ENCODE peak calls at places on chromosomes 5 and 9, in seven cellular contexts. One of them, this sample, is unnamed.

GRCh38 chr9:122016789-122017188 is 76.3 kb downstream of the TTLL11 start:
- DNase-seq in fibroblast of the conjunctiva: no peak
- DNase-seq in activated T-helper 1 cell treated with anti-CD3 and anti-CD28 coated beads, Interleukin-2, amount 50 U/mL, for 16 hours: no peak
- DNase-seq in kidney epithelial cell: no peak
- DNase-seq in NCI-H345: no peak
- DNase-seq in NB4: no peak
- DNase-seq in ELF-1: no peak
- DNase-seq in this sample: no peak

GRCh38 chr5:4868140-4868735 is 271.9 kb upstream of the ADAMTS16 start:
- DNase-seq in fibroblast of the conjunctiva: no peak
- DNase-seq in activated T-helper 1 cell treated with anti-CD3 and anti-CD28 coated beads, Interleukin-2, amount 50 U/mL, for 16 hours: no peak
- DNase-seq in kidney epithelial cell: peak; percentile 12
- DNase-seq in NCI-H345: peak; percentile 20
- DNase-seq in NB4: peak; percentile 55
- DNase-seq in ELF-1: peak; percentile 64
- DNase-seq in this sample: no peak

GRCh38 chr5:131977212-131977604 is 31.7 kb upstream of the MEIKIN start:
- DNase-seq in fibroblast of the conjunctiva: no peak
- DNase-seq in activated T-helper 1 cell treated with anti-CD3 and anti-CD28 coated beads, Interleukin-2, amount 50 U/mL, for 16 hours: no peak
- DNase-seq in kidney epithelial cell: no peak
- DNase-seq in NCI-H345: no peak
- DNase-seq in NB4: no peak
- DNase-seq in ELF-1: no peak
- DNase-seq in this sample: no peak

GRCh38 chr5:36403601-36404311 is 102.1 kb upstream of the RANBP3L start:
- DNase-seq in fibroblast of the conjunctiva: peak; percentile 32
- DNase-seq in activated T-helper 1 cell treated with anti-CD3 and anti-CD28 coated beads, Interleukin-2, amount 50 U/mL, for 16 hours: no peak
- DNase-seq in kidney epithelial cell: no peak
- DNase-seq in NCI-H345: no peak
- DNase-seq in NB4: peak; percentile 94
- DNase-seq in ELF-1: no peak
- DNase-seq in this sample: no peak

GRCh38 chr5:83567741-83568530 is 96.4 kb downstream of the VCAN start:
- DNase-seq in fibroblast of the conjunctiva: peak; percentile 82
- DNase-seq in activated T-helper 1 cell treated with anti-CD3 and anti-CD28 coated beads, Interleukin-2, amount 50 U/mL, for 16 hours: no peak
- DNase-seq in kidney epithelial cell: peak; percentile 87
- DNase-seq in NCI-H345: no peak
- DNase-seq in NB4: no peak
- DNase-seq in ELF-1: no peak
- DNase-seq in this sample: no peak

GRCh38 chr9:16879416-16879815 is 8.9 kb upstream of the BNC2 start:
- DNase-seq in fibroblast of the conjunctiva: no peak
- DNase-seq in activated T-helper 1 cell treated with anti-CD3 and anti-CD28 coated beads, Interleukin-2, amount 50 U/mL, for 16 hours: no peak
- DNase-seq in kidney epithelial cell: no peak
- DNase-seq in NCI-H345: no peak
- DNase-seq in NB4: peak; percentile 74
- DNase-seq in ELF-1: no peak
- DNase-seq in this sample: no peak

GRCh38 chr5:165201364-165202143 is 1696.1 kb downstream of the MAT2B start:
- DNase-seq in fibroblast of the conjunctiva: no peak
- DNase-seq in activated T-helper 1 cell treated with anti-CD3 and anti-CD28 coated beads, Interleukin-2, amount 50 U/mL, for 16 hours: no peak
- DNase-seq in kidney epithelial cell: no peak
- DNase-seq in NCI-H345: no peak
- DNase-seq in NB4: peak; percentile 89
- DNase-seq in ELF-1: no peak
- DNase-seq in this sample: no peak

GRCh38 chr5:155728146-155728856 is 598.7 kb upstream of the SGCD start:
- DNase-seq in fibroblast of the conjunctiva: no peak
- DNase-seq in activated T-helper 1 cell treated with anti-CD3 and anti-CD28 coated beads, Interleukin-2, amount 50 U/mL, for 16 hours: no peak
- DNase-seq in kidney epithelial cell: no peak
- DNase-seq in NCI-H345: no peak
- DNase-seq in NB4: no peak
- DNase-seq in ELF-1: peak; percentile 73
- DNase-seq in this sample: peak; percentile 13

GRCh38 chr5:52134013-52134650 is 653.6 kb upstream of the ITGA1 start:
- DNase-seq in fibroblast of the conjunctiva: no peak
- DNase-seq in activated T-helper 1 cell treated with anti-CD3 and anti-CD28 coated beads, Interleukin-2, amount 50 U/mL, for 16 hours: no peak
- DNase-seq in kidney epithelial cell: no peak
- DNase-seq in NCI-H345: no peak
- DNase-seq in NB4: peak; percentile 73
- DNase-seq in ELF-1: no peak
- DNase-seq in this sample: no peak

GRCh38 chr9:8555767-8556500 is 756.4 kb upstream of the DMAC1 start:
- DNase-seq in fibroblast of the conjunctiva: peak; percentile 26
- DNase-seq in activated T-helper 1 cell treated with anti-CD3 and anti-CD28 coated beads, Interleukin-2, amount 50 U/mL, for 16 hours: no peak
- DNase-seq in kidney epithelial cell: no peak
- DNase-seq in NCI-H345: no peak
- DNase-seq in NB4: no peak
- DNase-seq in ELF-1: no peak
- DNase-seq in this sample: no peak

GRCh38 chr9:126499911-126500599 is 113.7 kb upstream of the LMX1B start:
- DNase-seq in fibroblast of the conjunctiva: no peak
- DNase-seq in activated T-helper 1 cell treated with anti-CD3 and anti-CD28 coated beads, Interleukin-2, amount 50 U/mL, for 16 hours: no peak
- DNase-seq in kidney epithelial cell: no peak
- DNase-seq in NCI-H345: no peak
- DNase-seq in NB4: peak; percentile 26
- DNase-seq in ELF-1: peak; percentile 35
- DNase-seq in this sample: no peak

GRCh38 chr9:129264388-129264787 is 86.3 kb upstream of the IER5L start:
- DNase-seq in fibroblast of the conjunctiva: no peak
- DNase-seq in activated T-helper 1 cell treated with anti-CD3 and anti-CD28 coated beads, Interleukin-2, amount 50 U/mL, for 16 hours: no peak
- DNase-seq in kidney epithelial cell: no peak
- DNase-seq in NCI-H345: no peak
- DNase-seq in NB4: no peak
- DNase-seq in ELF-1: no peak
- DNase-seq in this sample: no peak

GRCh38 chr5:139969318-139969717 is 73.8 kb downstream of the NRG2 start:
- DNase-seq in fibroblast of the conjunctiva: no peak
- DNase-seq in activated T-helper 1 cell treated with anti-CD3 and anti-CD28 coated beads, Interleukin-2, amount 50 U/mL, for 16 hours: no peak
- DNase-seq in kidney epithelial cell: no peak
- DNase-seq in NCI-H345: no peak
- DNase-seq in NB4: no peak
- DNase-seq in ELF-1: no peak
- DNase-seq in this sample: no peak

GRCh38 chr5:66436721-66437120 is 159.5 kb upstream of the MAST4 start:
- DNase-seq in fibroblast of the conjunctiva: no peak
- DNase-seq in activated T-helper 1 cell treated with anti-CD3 and anti-CD28 coated beads, Interleukin-2, amount 50 U/mL, for 16 hours: no peak
- DNase-seq in kidney epithelial cell: no peak
- DNase-seq in NCI-H345: no peak
- DNase-seq in NB4: peak; percentile 31
- DNase-seq in ELF-1: peak; percentile 41
- DNase-seq in this sample: no peak

GRCh38 chr9:28999806-29000205 is 1426.5 kb upstream of the C9orf72 start:
- DNase-seq in fibroblast of the conjunctiva: no peak
- DNase-seq in activated T-helper 1 cell treated with anti-CD3 and anti-CD28 coated beads, Interleukin-2, amount 50 U/mL, for 16 hours: no peak
- DNase-seq in kidney epithelial cell: no peak
- DNase-seq in NCI-H345: no peak
- DNase-seq in NB4: no peak
- DNase-seq in ELF-1: no peak
- DNase-seq in this sample: no peak

GRCh38 chr9:100473271-100474081 is 527 bp downstream of the TMEFF1 start:
- DNase-seq in fibroblast of the conjunctiva: no peak
- DNase-seq in activated T-helper 1 cell treated with anti-CD3 and anti-CD28 coated beads, Interleukin-2, amount 50 U/mL, for 16 hours: no peak
- DNase-seq in kidney epithelial cell: no peak
- DNase-seq in NCI-H345: peak; percentile 22
- DNase-seq in NB4: peak; percentile 67
- DNase-seq in ELF-1: peak; percentile 70
- DNase-seq in this sample: peak; percentile 24

GRCh38 chr5:454936-455335 is 12.0 kb downstream of the EXOC3 start:
- DNase-seq in fibroblast of the conjunctiva: no peak
- DNase-seq in activated T-helper 1 cell treated with anti-CD3 and anti-CD28 coated beads, Interleukin-2, amount 50 U/mL, for 16 hours: no peak
- DNase-seq in kidney epithelial cell: no peak
- DNase-seq in NCI-H345: no peak
- DNase-seq in NB4: no peak
- DNase-seq in ELF-1: no peak
- DNase-seq in this sample: no peak

GRCh38 chr5:158050401-158050800 is 191.5 kb upstream of the CLINT1 start:
- DNase-seq in fibroblast of the conjunctiva: peak; percentile 22
- DNase-seq in activated T-helper 1 cell treated with anti-CD3 and anti-CD28 coated beads, Interleukin-2, amount 50 U/mL, for 16 hours: no peak
- DNase-seq in kidney epithelial cell: no peak
- DNase-seq in NCI-H345: no peak
- DNase-seq in NB4: no peak
- DNase-seq in ELF-1: no peak
- DNase-seq in this sample: no peak

GRCh38 chr5:40166757-40167156 is 513.0 kb upstream of the PTGER4 start:
- DNase-seq in fibroblast of the conjunctiva: no peak
- DNase-seq in activated T-helper 1 cell treated with anti-CD3 and anti-CD28 coated beads, Interleukin-2, amount 50 U/mL, for 16 hours: no peak
- DNase-seq in kidney epithelial cell: no peak
- DNase-seq in NCI-H345: no peak
- DNase-seq in NB4: no peak
- DNase-seq in ELF-1: no peak
- DNase-seq in this sample: no peak